ENCODE peak calls at places on chromosomes 16 and 17, in five cellular contexts. V, G, K, F and X are unnamed samples.

GRCh38 chr16:12361016-12361415 is 384.5 kb downstream of the SNX29 start:
- DNase-seq in V (no peak), G (no peak), K (no peak), F (no peak), X (no peak)

GRCh38 chr17:74959826-74960738 is 12.5 kb downstream of the HID1 start:
- DNase-seq in V (peak; percentile 55), G (no peak), K (peak; percentile 40), F (no peak), X (peak; percentile 40)

GRCh38 chr16:56108724-56109123 is 82.6 kb upstream of the GNAO1 start:
- DNase-seq in V (no peak), G (no peak), K (no peak), F (no peak), X (no peak)

GRCh38 chr17:804541-805435 is 22.6 kb downstream of the MRM3 start:
- DNase-seq in V (no peak), G (no peak), K (no peak), F (no peak), X (no peak)

GRCh38 chr17:38713456-38713855 is 8.4 kb downstream of the MLLT6 start:
- DNase-seq in V (no peak), G (no peak), K (no peak), F (no peak), X (no peak)

GRCh38 chr17:41015473-41015872 is 6.5 kb upstream of the KRTAP3-1 start:
- DNase-seq in V (no peak), G (no peak), K (no peak), F (no peak), X (no peak)

GRCh38 chr16:88754912-88755744 is 29.9 kb downstream of the PIEZO1 start:
- DNase-seq in V (peak; percentile 67), G (no peak), K (peak; percentile 82), F (no peak), X (peak; percentile 63)

GRCh38 chr17:38402897-38403296 is 25.4 kb upstream of the ARHGAP23 start:
- DNase-seq in V (no peak), G (no peak), K (no peak), F (no peak), X (no peak)

GRCh38 chr16:65657051-65657450 is 535.2 kb upstream of the CDH11 start:
- DNase-seq in V (no peak), G (no peak), K (no peak), F (no peak), X (no peak)

GRCh38 chr16:70635356-70636016 is 10.9 kb upstream of the IL34 start:
- DNase-seq in V (peak; percentile 77), G (no peak), K (peak; percentile 74), F (no peak), X (peak; percentile 26)

GRCh38 chr17:11282586-11282985 is 41.6 kb downstream of the SHISA6 start:
- DNase-seq in V (no peak), G (no peak), K (no peak), F (no peak), X (no peak)

GRCh38 chr16:10744370-10745030 is 858 bp downstream of the NUBP1 start:
- DNase-seq in V (peak; percentile 58), G (no peak), K (peak; percentile 51), F (no peak), X (no peak)

GRCh38 chr16:53968454-53968853 is 264.5 kb downstream of the FTO start:
- DNase-seq in V (no peak), G (no peak), K (peak; percentile 1), F (no peak), X (peak; percentile 40)

GRCh38 chr17:10226930-10227695 is 28.7 kb upstream of the GAS7 start:
- DNase-seq in V (peak; percentile 12), G (peak; percentile 86), K (no peak), F (peak; percentile 52), X (peak; percentile 38)

GRCh38 chr17:41131979-41132378 is 8.0 kb upstream of the KRTAP4-12 start:
- DNase-seq in V (peak; percentile 55), G (peak; percentile 21), K (peak; percentile 24), F (no peak), X (no peak)

GRCh38 chr17:4476512-4477070 is 22.1 kb upstream of the SPNS2 start:
- DNase-seq in V (no peak), G (no peak), K (no peak), F (no peak), X (no peak)

GRCh38 chr16:80285089-80285488 is 255.7 kb upstream of the DYNLRB2 start:
- DNase-seq in V (peak; percentile 74), G (no peak), K (peak; percentile 88), F (no peak), X (peak; percentile 80)

GRCh38 chr16:81313731-81314602 is 795 bp upstream of the GAN start:
- DNase-seq in V (peak; percentile 22), G (no peak), K (peak; percentile 31), F (peak; percentile 8), X (peak; percentile 71)

GRCh38 chr17:41103896-41104295 is 1.3 kb upstream of the KRTAP4-9 start:
- DNase-seq in V (peak; percentile 27), G (no peak), K (peak; percentile 68), F (no peak), X (no peak)

GRCh38 chr16:27470567-27471431 is 68.8 kb downstream of the IL21R start:
- DNase-seq in V (peak; percentile 87), G (no peak), K (peak; percentile 63), F (no peak), X (peak; percentile 26)

GRCh38 chr17:81868674-81869220 is 2.4 kb downstream of the ARHGDIA start:
- DNase-seq in V (peak; percentile 93), G (no peak), K (peak; percentile 82), F (no peak), X (peak; percentile 91)

GRCh38 chr16:75794426-75794825 is 68.1 kb upstream of the CPHXL start:
- DNase-seq in V (no peak), G (no peak), K (no peak), F (no peak), X (no peak)

GRCh38 chr17:62995377-62995885 is 29.4 kb downstream of the TANC2 start:
- DNase-seq in V (peak; percentile 54), G (peak; percentile 33), K (peak; percentile 37), F (no peak), X (peak; percentile 47)

GRCh38 chr16:2385441-2385840 is 43.8 kb upstream of the CCNF start:
- DNase-seq in V (no peak), G (no peak), K (peak; percentile 17), F (no peak), X (peak; percentile 57)

GRCh38 chr16:68265078-68265925 is 976 bp downstream of the SLC7A6 start:
- DNase-seq in V (peak; percentile 78), G (no peak), K (peak; percentile 92), F (peak; percentile 59), X (peak; percentile 78)

GRCh38 chr16:369866-370436 is 387 bp downstream of the MRPL28 start:
- DNase-seq in V (peak; percentile 41), G (no peak), K (no peak), F (no peak), X (peak; percentile 52)

GRCh38 chr17:5131146-5131715 is 15.4 kb downstream of the USP6 start:
- DNase-seq in V (no peak), G (no peak), K (no peak), F (no peak), X (no peak)

GRCh38 chr16:58124601-58124915 is 4.6 kb downstream of the CFAP20 start:
- DNase-seq in V (peak; percentile 65), G (no peak), K (peak; percentile 62), F (no peak), X (no peak)

GRCh38 chr17:48546924-48547838 is 2.3 kb upstream of the HOXB2 start:
- DNase-seq in V (no peak), G (no peak), K (no peak), F (no peak), X (peak; percentile 67)

GRCh38 chr16:84390131-84390785 is 21.9 kb downstream of the ATP2C2 start:
- DNase-seq in V (no peak), G (no peak), K (no peak), F (no peak), X (no peak)

GRCh38 chr17:38532451-38532850 is 73.3 kb downstream of the SRCIN1 start:
- DNase-seq in V (no peak), G (no peak), K (no peak), F (no peak), X (no peak)

GRCh38 chr16:66692341-66692740 is 4.2 kb downstream of the CMTM4 start:
- DNase-seq in V (no peak), G (no peak), K (no peak), F (no peak), X (no peak)

GRCh38 chr17:79648181-79648831 is 37.5 kb upstream of the RBFOX3 start:
- DNase-seq in V (no peak), G (no peak), K (no peak), F (no peak), X (no peak)

GRCh38 chr17:61335845-61336655 is 63.6 kb upstream of the TBX2 start:
- DNase-seq in V (peak; percentile 41), G (no peak), K (no peak), F (no peak), X (peak; percentile 82)

GRCh38 chr17:1789936-1790335 is 28.1 kb downstream of the SERPINF1 start:
- DNase-seq in V (no peak), G (no peak), K (no peak), F (no peak), X (no peak)